ENCODE peak calls at places on chromosomes 6 and 20, in seven cellular contexts. Q, R, Z, I, B, X and W are unnamed samples.

GRCh38 chr6:28941681-28942448 is 18.1 kb upstream of the TRIM27 start:
- DNase-seq in Q (no peak), Z (no peak), R (no peak), I (no peak), X (no peak), B (no peak), W (no peak)

GRCh38 chr20:23270427-23270911 is 80.1 kb upstream of the NXT1 start:
- DNase-seq in X (peak; percentile 91), Z (no peak), R (no peak), B (no peak), Q (no peak), I (no peak), W (peak; percentile 44)

GRCh38 chr6:13248053-13248452 is 80.3 kb downstream of the TBC1D7 start:
- DNase-seq in Q (no peak), I (no peak), Z (no peak), R (no peak), B (peak; percentile 32), X (peak; percentile 68), W (peak; percentile 42)

GRCh38 chr6:86969573-86969972 is 32.2 kb downstream of the HTR1E start:
- DNase-seq in Q (no peak), I (no peak), R (no peak), X (no peak), B (no peak), Z (no peak), W (no peak)

GRCh38 chr6:17457956-17458355 is 64.6 kb downstream of the CAP2 start:
- DNase-seq in B (no peak), Z (no peak), X (no peak), Q (no peak), I (no peak), R (no peak), W (no peak)

GRCh38 chr6:49328051-49328450 is 135.0 kb downstream of the MMUT start:
- DNase-seq in I (no peak), Z (no peak), X (peak; percentile 3), Q (no peak), B (no peak), R (no peak), W (no peak)

GRCh38 chr6:122393339-122393896 is 6.0 kb upstream of the HSF2 start:
- DNase-seq in R (no peak), B (no peak), I (no peak), Q (no peak), Z (no peak), X (no peak), W (no peak)

GRCh38 chr20:34974246-34974645 is 18.6 kb downstream of the MYH7B start:
- DNase-seq in B (no peak), Q (no peak), Z (no peak), X (no peak), R (no peak), I (no peak), W (no peak)

GRCh38 chr20:41232971-41233926 is 84.3 kb downstream of the ZHX3 start:
- DNase-seq in Z (no peak), X (peak; percentile 86), B (peak; percentile 55), Q (peak; percentile 87), I (no peak), R (peak; percentile 31), W (peak; percentile 77)

GRCh38 chr20:23254034-23254433 is 96.6 kb upstream of the NXT1 start:
- DNase-seq in Z (no peak), R (no peak), Q (no peak), B (no peak), X (no peak), I (no peak), W (no peak)

GRCh38 chr6:3795836-3796395 is 44.4 kb upstream of the PXDC1 start:
- DNase-seq in R (no peak), I (no peak), Z (no peak), X (no peak), B (no peak), Q (no peak), W (no peak)

GRCh38 chr6:155452576-155452975 is 3.1 kb downstream of the NOX3 start:
- DNase-seq in Q (no peak), Z (no peak), I (no peak), R (no peak), B (no peak), X (peak; percentile 41), W (no peak)

GRCh38 chr6:151148111-151148510 is 91.7 kb upstream of the AKAP12 start:
- DNase-seq in Z (no peak), B (no peak), Q (no peak), X (no peak), R (no peak), I (no peak), W (no peak)

GRCh38 chr20:36086767-36087166 is 67.8 kb upstream of the EPB41L1 start:
- DNase-seq in B (no peak), Z (no peak), X (no peak), R (peak; percentile 73), Q (no peak), I (no peak), W (no peak)

GRCh38 chr20:40657526-40657925 is 31.5 kb downstream of the MAFB start:
- DNase-seq in Q (no peak), X (no peak), Z (no peak), R (no peak), B (no peak), I (no peak), W (no peak)

GRCh38 chr6:16972535-16972934 is 129.3 kb upstream of the STMND1 start:
- DNase-seq in X (no peak), Z (no peak), Q (no peak), I (no peak), R (no peak), B (no peak), W (no peak)

GRCh38 chr20:31801511-31801910 is 17.6 kb upstream of the MYLK2 start:
- DNase-seq in I (no peak), B (no peak), R (no peak), Q (no peak), X (no peak), Z (no peak), W (no peak)

GRCh38 chr6:124573953-124574352 is 388.3 kb upstream of the RNF217 start:
- DNase-seq in I (no peak), R (no peak), Z (no peak), X (no peak), B (no peak), Q (no peak), W (no peak)

GRCh38 chr20:59984551-59984950 is 26.3 kb downstream of the CDH26 start:
- DNase-seq in R (no peak), Z (no peak), Q (no peak), B (no peak), X (no peak), I (no peak), W (no peak)

GRCh38 chr6:147154454-147154853 is 49.8 kb upstream of the STXBP5 start:
- DNase-seq in X (peak; percentile 72), Q (peak; percentile 46), B (no peak), Z (no peak), R (no peak), I (no peak), W (no peak)

GRCh38 chr6:21987501-21987957 is 309.3 kb downstream of the PRL start:
- DNase-seq in R (no peak), Z (no peak), I (peak; percentile 80), B (peak; percentile 55), Q (peak; percentile 66), X (peak; percentile 92), W (peak; percentile 82)

GRCh38 chr6:40721252-40721936 is 134.2 kb upstream of the LRFN2 start:
- DNase-seq in X (no peak), I (no peak), B (no peak), Z (no peak), Q (no peak), R (no peak), W (no peak)

GRCh38 chr6:89221109-89221508 is 4.0 kb upstream of the GABRR1 start:
- DNase-seq in X (no peak), Q (no peak), I (no peak), R (no peak), Z (no peak), B (no peak), W (no peak)

GRCh38 chr20:51497542-51498467 is 44.7 kb downstream of the NFATC2 start:
- DNase-seq in R (no peak), I (no peak), Q (no peak), X (no peak), B (no peak), Z (peak; percentile 51), W (no peak)

GRCh38 chr6:3835055-3835731 is 14.0 kb upstream of the FAM50B start:
- DNase-seq in B (no peak), I (no peak), X (no peak), Z (no peak), R (no peak), Q (no peak), W (no peak)

GRCh38 chr6:34305982-34306702 is 57.3 kb upstream of the SMIM29 start:
- DNase-seq in B (peak; percentile 49), X (peak; percentile 29), I (peak; percentile 52), R (no peak), Z (no peak), Q (no peak), W (no peak)

GRCh38 chr20:56808732-56809131 is 179.6 kb downstream of the TFAP2C start:
- DNase-seq in R (no peak), Z (no peak), X (no peak), I (no peak), B (no peak), Q (no peak), W (no peak)

GRCh38 chr6:73657201-73657600 is 3.4 kb upstream of the SLC17A5 start:
- DNase-seq in I (no peak), B (no peak), X (no peak), Q (no peak), Z (no peak), R (no peak), W (no peak)

GRCh38 chr20:38343798-38344701 is 2.2 kb upstream of the LBP start:
- DNase-seq in R (no peak), B (no peak), Q (no peak), X (no peak), I (no peak), Z (no peak), W (no peak)

GRCh38 chr6:161549977-161550655 is 276.3 kb upstream of the AGPAT4 start:
- DNase-seq in I (no peak), B (no peak), X (no peak), Z (no peak), R (peak; percentile 36), Q (no peak), W (no peak)

GRCh38 chr20:3318226-3318884 is 79.4 kb upstream of the SLC4A11 start:
- DNase-seq in I (no peak), Z (no peak), X (peak; percentile 14), R (no peak), Q (no peak), B (no peak), W (no peak)

GRCh38 chr20:38126146-38126912 is 38.7 kb downstream of the TGM2 start:
- DNase-seq in Z (no peak), Q (no peak), I (peak; percentile 46), B (no peak), X (no peak), R (no peak), W (no peak)

GRCh38 chr6:89368107-89368506 is 15.6 kb upstream of the UBE2J1 start:
- DNase-seq in Z (no peak), X (peak; percentile 51), I (peak; percentile 34), R (peak; percentile 35), Q (no peak), B (no peak), W (no peak)

GRCh38 chr20:25397827-25398226 is 7.2 kb upstream of the ABHD12 start:
- DNase-seq in R (no peak), Q (no peak), I (no peak), B (no peak), Z (no peak), X (no peak), W (no peak)